ENCODE peak calls at places on chromosomes 7 and 10, in four cellular contexts. I is effector memory CD4-positive, alpha-beta T cell; F is right lobe of liver; T is PC-3. N is an unnamed sample. For H3K36me3 and H3K4me1, the result is how much of the 10 kb centered on the place peaks cover.

GRCh38 chr10:105149371-105149871 is 508.3 kb downstream of the SORCS3 start:
- DNase-seq in T (peak), F (no peak), I (no peak), N (no peak)

GRCh38 chr7:44379366-44380178 is 54.2 kb upstream of the CAMK2B start:
- DNase-seq in F (no peak), I (no peak), T (no peak), N (no peak)

GRCh38 chr10:108673756-108674155 is 1249.6 kb downstream of the XPNPEP1 start:
- DNase-seq in F (no peak), T (no peak), I (no peak), N (no peak)

GRCh38 chr7:27641576-27642230 is 21.0 kb downstream of the HIBADH start:
- DNase-seq in I (no peak), F (no peak), T (peak), N (no peak)

GRCh38 chr7:157122800-157123495 is 15.8 kb upstream of the UBE3C start:
- DNase-seq in I (no peak), F (peak), T (no peak), N (no peak)

GRCh38 chr10:131977323-131978096 is 4.2 kb downstream of the BNIP3 start:
- DNase-seq in F (no peak), T (no peak), I (no peak), N (no peak)

GRCh38 chr7:74002474-74003017 is 25.4 kb upstream of the ELN start:
- DNase-seq in F (no peak), I (no peak), T (peak), N (peak)

GRCh38 chr10:6226216-6226615 is 23.5 kb downstream of the PFKFB3 start:
- DNase-seq in I (no peak), T (no peak), F (peak), N (no peak)

GRCh38 chr10:35794703-35795102 is 152.6 kb upstream of the FZD8 start:
- DNase-seq in T (no peak), F (no peak), I (no peak), N (no peak)

GRCh38 chr7:122463631-122464030 is 159.1 kb upstream of the FEZF1 start:
- DNase-seq in F (no peak), I (no peak), T (no peak), N (no peak)

GRCh38 chr10:111344804-111345203 is 268.0 kb downstream of the ADRA2A start:
- DNase-seq in F (no peak), I (no peak), T (no peak), N (no peak)

GRCh38 chr10:26199841-26200240 is 16.7 kb upstream of the GAD2 start:
- DNase-seq in F (no peak), T (no peak), I (no peak), N (no peak)

GRCh38 chr7:140696024-140696678 is 357 bp upstream of the NDUFB2 start:
- DNase-seq in I (peak), T (peak), F (peak), N (no peak)

GRCh38 chr10:92146072-92146471 is 144.8 kb downstream of the CPEB3 start:
- DNase-seq in F (no peak), I (no peak), T (no peak), N (no peak)

GRCh38 chr7:1496531-1497292 is 7.5 kb downstream of the INTS1 start:
- DNase-seq in I (no peak), F (no peak), T (no peak), N (no peak)

GRCh38 chr7:1494447-1494846 is 9.7 kb downstream of the INTS1 start:
- DNase-seq in I (no peak), T (no peak), F (no peak), N (no peak)

GRCh38 chr7:1494866-1495563 is 9.2 kb downstream of the INTS1 start:
- DNase-seq in T (no peak), F (no peak), I (no peak), N (no peak)

GRCh38 chr7:1497293-1497927 is 6.8 kb downstream of the INTS1 start:
- DNase-seq in I (no peak), F (no peak), T (no peak), N (no peak)

DNA sequence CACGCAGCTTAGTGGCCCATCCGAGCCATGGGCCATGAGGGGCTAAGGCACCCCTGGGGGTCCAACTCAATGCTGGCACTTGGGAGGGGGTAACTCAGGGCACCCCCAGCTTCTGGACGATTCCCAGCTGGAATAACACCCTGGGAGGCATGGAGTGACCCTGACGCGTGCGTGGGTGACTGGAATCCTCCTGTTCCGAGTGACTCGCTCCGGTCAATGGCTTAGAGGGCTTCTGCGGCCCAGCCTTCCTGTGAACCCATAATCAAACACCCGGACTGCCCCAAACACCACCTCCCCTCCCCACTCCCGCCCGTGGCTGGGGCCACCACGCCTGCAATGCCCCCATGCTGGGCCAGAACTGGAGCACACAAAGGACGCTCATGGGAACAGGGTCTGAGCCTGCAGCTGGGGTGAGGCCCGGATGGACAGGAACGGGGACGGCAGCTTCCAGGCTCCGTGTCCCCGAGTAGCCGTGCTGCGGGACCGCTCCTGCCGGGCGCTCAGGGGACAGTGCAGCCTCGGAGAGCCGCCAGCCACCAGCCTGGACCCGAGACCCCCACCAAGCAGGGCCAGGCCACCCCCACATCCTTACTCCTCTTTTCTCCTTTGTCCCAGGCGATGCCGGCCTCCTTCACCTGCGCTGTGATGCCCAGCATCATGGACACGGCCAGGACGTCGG is 8.5 kb downstream of the INTS1 start:
- DNase-seq in F (no peak), I (no peak), T (no peak), N (no peak)
- H3K36me3 ChIP-seq in F (under half), I (half or more), T (under half), N (under half)

DNA sequence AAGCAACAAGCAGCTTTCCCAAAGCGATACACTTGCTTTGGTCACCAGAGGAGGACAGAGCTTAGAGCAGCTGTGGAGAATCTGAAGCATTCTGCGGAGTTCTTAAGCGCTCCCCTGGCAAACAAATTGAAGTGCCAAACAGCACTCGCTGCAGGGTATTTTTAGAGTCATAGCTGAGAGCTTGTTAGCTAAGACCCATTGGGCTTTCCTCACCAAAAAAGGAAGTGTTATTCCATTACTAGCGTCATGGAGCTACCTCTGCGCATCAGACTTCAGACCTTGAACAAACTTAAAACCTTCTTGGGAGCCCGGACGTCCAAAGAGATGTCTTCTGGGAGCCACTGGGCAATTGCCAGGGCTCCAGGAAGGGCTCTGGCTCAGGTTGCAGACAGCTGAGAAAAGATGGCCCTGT is 23.2 kb upstream of the BMPR1A start:
- DNase-seq in I (no peak), F (no peak), T (no peak), N (peak)
- H3K27ac ChIP-seq in I (no peak), F (no peak), T (no peak), N (peak)

GRCh38 chr7:76357379-76358052 is 1.3 kb downstream of the YWHAG start:
- DNase-seq in T (no peak), I (no peak), F (no peak), N (no peak)
- H3K4me1 ChIP-seq in T (under half), I (under half), F (under half), N (half or more)

DNA sequence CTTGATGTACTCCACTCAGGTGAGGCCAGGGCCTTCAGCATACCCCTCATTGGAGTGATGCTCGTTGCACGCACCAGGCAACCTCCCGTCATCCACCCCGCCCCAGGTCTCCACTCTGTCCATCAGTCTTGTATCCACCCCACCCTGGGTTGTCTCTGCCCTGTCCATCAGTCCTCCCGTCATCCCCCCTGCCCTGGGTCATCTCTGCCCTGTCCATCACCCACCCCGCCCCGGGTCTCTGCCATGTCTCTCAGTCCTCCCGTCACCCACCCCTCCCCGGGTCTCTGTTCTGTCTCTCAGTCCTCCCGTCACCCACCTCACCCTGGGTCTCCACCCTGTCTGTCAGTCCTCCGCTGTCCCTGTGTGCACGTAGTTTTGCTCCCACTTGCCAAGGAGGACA is 59.9 kb downstream of the WDR37 start:
- DNase-seq in I (no peak), T (no peak), F (no peak), N (peak)
- H3K36me3 ChIP-seq in I (half or more), T (under half), F (under half), N (under half)

DNA sequence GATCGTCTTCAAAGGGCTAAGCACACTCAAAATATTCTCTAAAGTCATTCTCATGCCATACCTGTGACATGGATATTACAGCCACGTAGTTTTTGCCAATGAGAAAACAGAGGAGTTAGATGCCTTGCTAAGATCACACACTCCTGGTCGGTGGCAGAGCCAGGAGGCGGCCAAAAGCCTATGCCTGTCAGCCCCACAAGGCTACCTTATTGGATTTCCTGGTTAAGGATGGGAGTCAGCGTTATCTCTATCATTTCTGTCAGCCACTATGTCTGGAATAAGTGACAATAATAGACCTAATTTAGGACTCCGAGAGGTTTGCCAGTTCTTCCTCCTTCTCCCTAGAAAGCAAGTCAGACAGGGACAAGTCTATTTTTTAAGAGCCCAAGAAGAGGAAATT is 250.8 kb downstream of the TRIL start:
- DNase-seq in I (no peak), F (no peak), T (no peak), N (no peak)
- H3K27ac ChIP-seq in I (no peak), F (no peak), T (no peak), N (no peak)

DNA sequence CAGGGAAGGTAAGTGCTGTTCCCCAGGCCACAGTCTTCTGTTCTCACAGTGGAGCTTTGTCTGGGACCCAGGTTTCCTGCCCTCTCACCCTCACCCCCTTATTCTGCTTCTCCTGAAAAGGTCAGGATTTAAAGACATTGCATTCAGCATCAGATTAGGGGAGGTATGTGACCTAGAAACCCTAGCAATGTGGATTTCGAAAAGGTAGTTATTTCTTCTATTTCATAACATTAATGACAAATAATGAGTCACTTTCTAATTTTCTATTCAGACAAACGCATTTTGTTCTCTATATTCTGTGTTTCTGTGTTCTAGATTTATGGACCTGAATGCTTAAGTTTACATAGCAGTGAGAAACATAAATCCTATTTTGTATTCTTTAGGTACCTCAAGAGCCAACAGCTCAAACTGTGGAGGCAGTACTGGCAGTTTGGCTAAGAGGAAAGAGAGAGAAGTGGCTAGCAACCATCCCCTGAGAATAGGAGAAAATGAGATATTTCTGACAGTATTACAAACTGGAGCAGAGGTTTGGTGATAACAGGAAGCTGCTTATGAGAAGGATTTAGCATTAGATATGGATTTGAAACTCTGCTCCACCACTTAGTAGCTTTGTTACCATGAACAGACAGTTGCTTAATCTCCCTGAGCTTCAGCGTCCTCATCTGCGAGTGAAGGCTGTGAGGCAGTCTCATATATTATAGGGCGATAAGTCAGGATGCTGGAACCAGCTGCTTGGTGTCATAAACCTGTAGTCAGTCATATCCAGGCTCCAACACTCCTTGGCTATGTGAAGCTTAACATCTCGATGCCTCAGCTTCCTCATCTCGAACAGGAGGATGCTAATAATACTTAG is 28.2 kb downstream of the CDK14 start:
- DNase-seq in F (no peak), I (no peak), T (peak), N (no peak)
- H3K4me1 ChIP-seq in F (under half), I (under half), T (under half), N (half or more)

N was measured in left lung.